ENCODE peak calls at places on chromosome X, in eight cellular contexts. One of them, this sample, is unnamed.

GRCh38 chrX:67636532-67636931 is 92.7 kb downstream of the AR start:
- DNase-seq in IMR-90: no peak
- DNase-seq in fibroblast of mammary gland: peak; percentile 37
- DNase-seq in activated T-helper 1 cell treated with anti-CD3 and anti-CD28 coated beads, Interleukin-12 subunit alpha, Interleukin-12 subunit beta, Interleukin-2, Interleukin-4 antibody, amounts not matched to agents 30 ng/mL and 10 ng/mL and 1 ng/mL, durations not matched to agents 14 hours and 24 hours and 36 hours: no peak
- DNase-seq in body of pancreas: no peak
- DNase-seq in ELR: peak; percentile 12
- DNase-seq in PC-3: no peak
- DNase-seq in ovary: no peak
- DNase-seq in this sample: no peak

GRCh38 chrX:154308108-154308946 is 12.7 kb downstream of the TKTL1 start:
- DNase-seq in fibroblast of mammary gland: peak; percentile 36
- DNase-seq in body of pancreas: peak; percentile 62
- DNase-seq in activated T-helper 1 cell treated with anti-CD3 and anti-CD28 coated beads, Interleukin-12 subunit alpha, Interleukin-12 subunit beta, Interleukin-2, Interleukin-4 antibody, amounts not matched to agents 30 ng/mL and 10 ng/mL and 1 ng/mL, durations not matched to agents 14 hours and 24 hours and 36 hours: peak; percentile 66
- DNase-seq in ovary: peak; percentile 64
- DNase-seq in ELR: peak; percentile 62
- DNase-seq in IMR-90: peak; percentile 10
- DNase-seq in PC-3: peak; percentile 73
- DNase-seq in this sample: peak; percentile 32

GRCh38 chrX:9614016-9614415 is 149.2 kb downstream of the TBL1X start:
- DNase-seq in ovary: no peak
- DNase-seq in fibroblast of mammary gland: peak; percentile 80
- DNase-seq in ELR: peak; percentile 78
- DNase-seq in body of pancreas: no peak
- DNase-seq in IMR-90: peak; percentile 84
- DNase-seq in PC-3: peak; percentile 19
- DNase-seq in activated T-helper 1 cell treated with anti-CD3 and anti-CD28 coated beads, Interleukin-12 subunit alpha, Interleukin-12 subunit beta, Interleukin-2, Interleukin-4 antibody, amounts not matched to agents 30 ng/mL and 10 ng/mL and 1 ng/mL, durations not matched to agents 14 hours and 24 hours and 36 hours: no peak
- DNase-seq in this sample: peak; percentile 44

GRCh38 chrX:136032370-136032769 is 47.1 kb downstream of the SLC9A6 start:
- DNase-seq in activated T-helper 1 cell treated with anti-CD3 and anti-CD28 coated beads, Interleukin-12 subunit alpha, Interleukin-12 subunit beta, Interleukin-2, Interleukin-4 antibody, amounts not matched to agents 30 ng/mL and 10 ng/mL and 1 ng/mL, durations not matched to agents 14 hours and 24 hours and 36 hours: no peak
- DNase-seq in ELR: no peak
- DNase-seq in ovary: no peak
- DNase-seq in IMR-90: no peak
- DNase-seq in fibroblast of mammary gland: no peak
- DNase-seq in PC-3: no peak
- DNase-seq in body of pancreas: no peak
- DNase-seq in this sample: no peak

GRCh38 chrX:110003167-110004156 is 548 bp downstream of the TMEM164 start:
- DNase-seq in IMR-90: no peak
- DNase-seq in ELR: peak; percentile 37
- DNase-seq in fibroblast of mammary gland: peak; percentile 24
- DNase-seq in body of pancreas: peak; percentile 9
- DNase-seq in activated T-helper 1 cell treated with anti-CD3 and anti-CD28 coated beads, Interleukin-12 subunit alpha, Interleukin-12 subunit beta, Interleukin-2, Interleukin-4 antibody, amounts not matched to agents 30 ng/mL and 10 ng/mL and 1 ng/mL, durations not matched to agents 14 hours and 24 hours and 36 hours: no peak
- DNase-seq in ovary: peak; percentile 45
- DNase-seq in PC-3: no peak
- DNase-seq in this sample: peak; percentile 12

GRCh38 chrX:13598877-13599276 is 29.5 kb downstream of the EGFL6 start:
- DNase-seq in fibroblast of mammary gland: peak; percentile 25
- DNase-seq in body of pancreas: no peak
- DNase-seq in PC-3: peak; percentile 41
- DNase-seq in activated T-helper 1 cell treated with anti-CD3 and anti-CD28 coated beads, Interleukin-12 subunit alpha, Interleukin-12 subunit beta, Interleukin-2, Interleukin-4 antibody, amounts not matched to agents 30 ng/mL and 10 ng/mL and 1 ng/mL, durations not matched to agents 14 hours and 24 hours and 36 hours: no peak
- DNase-seq in ELR: peak; percentile 16
- DNase-seq in ovary: no peak
- DNase-seq in IMR-90: peak; percentile 4
- DNase-seq in this sample: no peak

GRCh38 chrX:88828011-88828410 is 81.0 kb downstream of the CPXCR1 start:
- DNase-seq in fibroblast of mammary gland: no peak
- DNase-seq in ovary: no peak
- DNase-seq in ELR: no peak
- DNase-seq in body of pancreas: no peak
- DNase-seq in activated T-helper 1 cell treated with anti-CD3 and anti-CD28 coated beads, Interleukin-12 subunit alpha, Interleukin-12 subunit beta, Interleukin-2, Interleukin-4 antibody, amounts not matched to agents 30 ng/mL and 10 ng/mL and 1 ng/mL, durations not matched to agents 14 hours and 24 hours and 36 hours: no peak
- DNase-seq in IMR-90: no peak
- DNase-seq in PC-3: no peak
- DNase-seq in this sample: no peak

GRCh38 chrX:72621619-72622485 is 49.2 kb upstream of the HDAC8 start:
- DNase-seq in PC-3: peak; percentile 88
- DNase-seq in ovary: no peak
- DNase-seq in fibroblast of mammary gland: peak; percentile 76
- DNase-seq in body of pancreas: no peak
- DNase-seq in IMR-90: peak; percentile 61
- DNase-seq in ELR: peak; percentile 75
- DNase-seq in activated T-helper 1 cell treated with anti-CD3 and anti-CD28 coated beads, Interleukin-12 subunit alpha, Interleukin-12 subunit beta, Interleukin-2, Interleukin-4 antibody, amounts not matched to agents 30 ng/mL and 10 ng/mL and 1 ng/mL, durations not matched to agents 14 hours and 24 hours and 36 hours: no peak
- DNase-seq in this sample: peak; percentile 76

GRCh38 chrX:151359931-151360871 is 36.8 kb upstream of the VMA21 start:
- DNase-seq in IMR-90: no peak
- DNase-seq in ovary: peak; percentile 20
- DNase-seq in body of pancreas: peak; percentile 14
- DNase-seq in fibroblast of mammary gland: no peak
- DNase-seq in PC-3: peak; percentile 35
- DNase-seq in ELR: peak; percentile 36
- DNase-seq in activated T-helper 1 cell treated with anti-CD3 and anti-CD28 coated beads, Interleukin-12 subunit alpha, Interleukin-12 subunit beta, Interleukin-2, Interleukin-4 antibody, amounts not matched to agents 30 ng/mL and 10 ng/mL and 1 ng/mL, durations not matched to agents 14 hours and 24 hours and 36 hours: no peak
- DNase-seq in this sample: peak; percentile 3

GRCh38 chrX:151543706-151544105 is 19.8 kb upstream of the PASD1 start:
- DNase-seq in PC-3: no peak
- DNase-seq in body of pancreas: no peak
- DNase-seq in IMR-90: no peak
- DNase-seq in ovary: no peak
- DNase-seq in ELR: no peak
- DNase-seq in fibroblast of mammary gland: peak; percentile 4
- DNase-seq in activated T-helper 1 cell treated with anti-CD3 and anti-CD28 coated beads, Interleukin-12 subunit alpha, Interleukin-12 subunit beta, Interleukin-2, Interleukin-4 antibody, amounts not matched to agents 30 ng/mL and 10 ng/mL and 1 ng/mL, durations not matched to agents 14 hours and 24 hours and 36 hours: no peak
- DNase-seq in this sample: peak; percentile 64

GRCh38 chrX:12245650-12246645 is 107.7 kb downstream of the FRMPD4 start:
- DNase-seq in activated T-helper 1 cell treated with anti-CD3 and anti-CD28 coated beads, Interleukin-12 subunit alpha, Interleukin-12 subunit beta, Interleukin-2, Interleukin-4 antibody, amounts not matched to agents 30 ng/mL and 10 ng/mL and 1 ng/mL, durations not matched to agents 14 hours and 24 hours and 36 hours: no peak
- DNase-seq in ELR: peak; percentile 75
- DNase-seq in ovary: no peak
- DNase-seq in IMR-90: peak; percentile 57
- DNase-seq in PC-3: peak; percentile 4
- DNase-seq in fibroblast of mammary gland: peak; percentile 91
- DNase-seq in body of pancreas: no peak
- DNase-seq in this sample: no peak